ENCODE peak calls at places on chromosomes 6 and 20, in nine cellular contexts. One of them, this sample, is unnamed.

GRCh38 chr6:80341330-80341729 is 234.9 kb downstream of the BCKDHB start:
- DNase-seq in Panc1: no peak
- DNase-seq in HL-60: no peak
- DNase-seq in SK-N-SH: no peak
- DNase-seq in HepG2: no peak
- DNase-seq in GM23338: no peak
- DNase-seq in GM12878: no peak
- DNase-seq in HCT116: no peak
- DNase-seq in K562: no peak
- DNase-seq in this sample: no peak

GRCh38 chr20:64101731-64102621 is 5.4 kb downstream of the NPBWR2 start:
- DNase-seq in SK-N-SH: peak; percentile 94
- DNase-seq in Panc1: no peak
- DNase-seq in HCT116: no peak
- DNase-seq in K562: peak; percentile 91
- DNase-seq in HL-60: no peak
- DNase-seq in GM12878: no peak
- DNase-seq in HepG2: no peak
- DNase-seq in GM23338: peak; percentile 87
- DNase-seq in this sample: peak; percentile 41

GRCh38 chr20:41524980-41525613 is 93.1 kb downstream of the CHD6 start:
- DNase-seq in HCT116: no peak
- DNase-seq in HepG2: no peak
- DNase-seq in Panc1: no peak
- DNase-seq in HL-60: no peak
- DNase-seq in K562: peak; percentile 47
- DNase-seq in SK-N-SH: no peak
- DNase-seq in GM12878: no peak
- DNase-seq in GM23338: no peak
- DNase-seq in this sample: no peak

GRCh38 chr6:144578385-144579350 is 293.5 kb downstream of the UTRN start:
- DNase-seq in GM23338: no peak
- DNase-seq in Panc1: no peak
- DNase-seq in HL-60: no peak
- DNase-seq in GM12878: no peak
- DNase-seq in HepG2: peak; percentile 92
- DNase-seq in HCT116: no peak
- DNase-seq in SK-N-SH: no peak
- DNase-seq in K562: no peak
- DNase-seq in this sample: no peak

GRCh38 chr6:34742094-34742493 is 15.2 kb upstream of the SNRPC start:
- DNase-seq in K562: no peak
- DNase-seq in SK-N-SH: no peak
- DNase-seq in HCT116: no peak
- DNase-seq in GM23338: no peak
- DNase-seq in HepG2: no peak
- DNase-seq in GM12878: no peak
- DNase-seq in Panc1: no peak
- DNase-seq in HL-60: no peak
- DNase-seq in this sample: no peak

GRCh38 chr6:105294129-105294528 is 108.8 kb downstream of the PREP start:
- DNase-seq in HL-60: no peak
- DNase-seq in K562: no peak
- DNase-seq in GM12878: no peak
- DNase-seq in SK-N-SH: no peak
- DNase-seq in GM23338: no peak
- DNase-seq in HepG2: no peak
- DNase-seq in HCT116: no peak
- DNase-seq in Panc1: no peak
- DNase-seq in this sample: no peak

GRCh38 chr6:116511424-116512131 is at the start of gene CALHM5:
- DNase-seq in K562: peak; percentile 38
- DNase-seq in GM12878: no peak
- DNase-seq in Panc1: peak; percentile 54
- DNase-seq in HepG2: no peak
- DNase-seq in GM23338: peak; percentile 85
- DNase-seq in HL-60: no peak
- DNase-seq in SK-N-SH: no peak
- DNase-seq in HCT116: peak; percentile 58
- DNase-seq in this sample: peak; percentile 10

GRCh38 chr6:11304946-11305345 is 72.5 kb upstream of the NEDD9 start:
- DNase-seq in HepG2: no peak
- DNase-seq in K562: no peak
- DNase-seq in HL-60: no peak
- DNase-seq in GM12878: no peak
- DNase-seq in HCT116: no peak
- DNase-seq in GM23338: no peak
- DNase-seq in Panc1: no peak
- DNase-seq in SK-N-SH: no peak
- DNase-seq in this sample: no peak

GRCh38 chr6:140078552-140079126 is 704.2 kb upstream of the CITED2 start:
- DNase-seq in HepG2: no peak
- DNase-seq in HL-60: no peak
- DNase-seq in HCT116: no peak
- DNase-seq in K562: no peak
- DNase-seq in Panc1: no peak
- DNase-seq in SK-N-SH: no peak
- DNase-seq in GM23338: peak; percentile 5
- DNase-seq in GM12878: no peak
- DNase-seq in this sample: no peak

GRCh38 chr6:56357616-56358373 is 110.4 kb upstream of the COL21A1 start:
- DNase-seq in HCT116: no peak
- DNase-seq in Panc1: no peak
- DNase-seq in GM12878: no peak
- DNase-seq in HL-60: no peak
- DNase-seq in K562: no peak
- DNase-seq in HepG2: no peak
- DNase-seq in GM23338: no peak
- DNase-seq in SK-N-SH: no peak
- DNase-seq in this sample: no peak

DNA sequence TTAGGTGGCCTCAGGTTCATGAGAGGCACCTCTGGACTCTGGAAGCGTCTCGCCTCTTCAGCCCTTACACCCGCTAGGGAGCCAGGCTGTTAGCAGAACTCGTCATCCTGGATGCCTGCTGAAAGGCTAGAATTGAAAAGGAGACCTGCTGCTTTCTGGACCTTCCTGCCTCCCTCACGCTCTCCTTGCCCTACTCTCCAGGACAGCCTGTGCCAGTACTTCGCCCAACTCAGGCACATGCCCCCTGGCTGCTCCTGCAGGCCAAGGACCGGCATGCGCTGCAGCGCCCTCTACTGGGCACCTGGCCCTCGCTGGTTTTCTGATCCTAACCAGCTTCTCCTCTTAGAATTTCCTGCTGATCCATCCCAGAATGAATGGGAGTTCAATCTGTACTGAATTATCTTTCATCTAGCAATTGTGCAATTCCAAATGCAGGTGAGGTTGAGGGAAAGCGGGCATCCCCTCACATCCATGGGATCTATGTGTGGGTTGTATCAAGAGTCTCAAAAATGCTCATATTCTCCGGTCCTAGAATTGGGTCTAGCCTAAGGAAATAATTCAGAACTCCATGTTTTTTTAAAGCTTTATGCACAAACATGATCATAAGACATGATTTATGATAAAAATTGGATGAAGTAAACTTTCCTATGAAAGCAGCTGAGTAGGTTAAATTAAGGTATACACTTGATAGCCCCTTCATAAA is 78.0 kb downstream of the PTPN1 start:
- DNase-seq in HL-60: peak; percentile 67
- DNase-seq in GM23338: peak; percentile 88
- DNase-seq in HCT116: peak; percentile 39
- DNase-seq in GM12878: no peak
- DNase-seq in Panc1: no peak
- DNase-seq in K562: peak; percentile 84
- DNase-seq in HepG2: peak; percentile 67
- DNase-seq in SK-N-SH: peak; percentile 90
- DNase-seq in this sample: peak; percentile 90
- TF ChIP-seq REST in HL-60: no peak
- TF ChIP-seq REST in GM23338: no peak
- TF ChIP-seq REST in HCT116: no peak
- TF ChIP-seq REST in GM12878: no peak
- TF ChIP-seq REST in Panc1: no peak
- TF ChIP-seq REST in K562: no peak
- TF ChIP-seq REST in HepG2: no peak
- TF ChIP-seq REST in SK-N-SH: no peak
- TF ChIP-seq REST in this sample: no peak

GRCh38 chr6:72622094-72622540 is 253 bp downstream of the KCNQ5 start:
- DNase-seq in GM12878: no peak
- DNase-seq in GM23338: peak; percentile 72
- DNase-seq in HepG2: no peak
- DNase-seq in HCT116: no peak
- DNase-seq in Panc1: no peak
- DNase-seq in HL-60: peak; percentile 70
- DNase-seq in K562: peak; percentile 49
- DNase-seq in SK-N-SH: peak; percentile 84
- DNase-seq in this sample: peak; percentile 22
- TF ChIP-seq REST in GM12878: no peak
- TF ChIP-seq REST in GM23338: no peak
- TF ChIP-seq REST in HepG2: no peak
- TF ChIP-seq REST in HCT116: no peak
- TF ChIP-seq REST in Panc1: no peak
- TF ChIP-seq REST in HL-60: peak; percentile 20
- TF ChIP-seq REST in K562: no peak
- TF ChIP-seq REST in SK-N-SH: no peak
- TF ChIP-seq REST in this sample: no peak

GRCh38 chr6:100509101-100509500 is 44.4 kb upstream of the SIM1 start:
- DNase-seq in HCT116: no peak
- DNase-seq in HL-60: no peak
- DNase-seq in K562: no peak
- DNase-seq in Panc1: no peak
- DNase-seq in HepG2: no peak
- DNase-seq in GM12878: no peak
- DNase-seq in SK-N-SH: no peak
- DNase-seq in GM23338: no peak
- DNase-seq in this sample: no peak

GRCh38 chr6:100503043-100503442 is 38.3 kb upstream of the SIM1 start:
- DNase-seq in Panc1: no peak
- DNase-seq in HepG2: no peak
- DNase-seq in GM23338: no peak
- DNase-seq in K562: no peak
- DNase-seq in SK-N-SH: no peak
- DNase-seq in HL-60: no peak
- DNase-seq in GM12878: no peak
- DNase-seq in HCT116: no peak
- DNase-seq in this sample: no peak

GRCh38 chr6:100506651-100507050 is 41.9 kb upstream of the SIM1 start:
- DNase-seq in K562: no peak
- DNase-seq in SK-N-SH: no peak
- DNase-seq in HL-60: no peak
- DNase-seq in GM23338: no peak
- DNase-seq in GM12878: no peak
- DNase-seq in Panc1: no peak
- DNase-seq in HepG2: no peak
- DNase-seq in HCT116: no peak
- DNase-seq in this sample: no peak

DNA sequence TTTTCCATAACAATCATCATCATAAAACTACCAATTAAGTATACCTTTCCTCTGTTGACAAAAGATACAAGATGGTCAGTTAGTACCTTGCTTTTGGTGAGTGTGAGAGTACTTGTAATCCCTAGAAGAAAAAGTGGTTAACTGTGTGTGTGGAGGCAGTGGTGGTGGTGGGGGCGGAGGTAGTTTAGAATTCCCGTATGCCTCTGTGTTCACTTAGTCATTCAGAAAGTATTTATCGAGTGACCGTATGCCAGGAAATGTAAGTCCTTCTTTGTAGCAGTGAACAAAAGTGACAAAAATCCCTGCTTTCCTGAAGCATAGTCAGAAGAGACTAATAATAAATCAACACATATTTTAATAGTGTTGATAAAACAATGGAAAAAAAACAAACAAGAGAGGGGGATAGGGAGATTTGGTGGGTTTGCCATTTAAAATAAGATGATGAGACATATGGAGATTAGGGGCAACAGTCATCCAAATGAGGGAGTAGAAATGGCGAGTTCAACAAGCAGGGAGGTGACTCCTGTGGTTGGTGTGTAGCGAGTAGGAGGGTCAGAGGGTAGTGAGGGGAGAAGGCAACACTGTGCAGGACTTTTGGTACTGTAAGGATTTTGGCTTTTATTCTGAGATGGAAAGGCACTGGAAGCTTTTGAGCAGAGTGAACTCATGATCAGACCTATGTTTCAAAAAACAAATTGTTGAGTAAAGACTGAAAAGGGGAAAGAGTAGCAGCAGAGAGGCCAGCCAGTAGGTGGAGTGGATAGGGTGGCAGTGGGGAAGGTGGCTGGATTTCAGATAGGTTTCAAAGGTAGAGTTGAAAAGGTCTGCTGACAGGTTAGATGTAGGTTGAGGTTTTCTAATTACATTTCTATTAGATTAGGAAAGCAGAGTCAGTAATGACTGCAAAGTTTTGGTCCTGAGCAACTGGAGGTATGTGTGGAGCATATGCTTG is 40.3 kb upstream of the SIM1 start:
- DNase-seq in HCT116: peak; percentile 31
- DNase-seq in GM12878: no peak
- DNase-seq in Panc1: peak; percentile 36
- DNase-seq in HL-60: no peak
- DNase-seq in SK-N-SH: no peak
- DNase-seq in GM23338: peak; percentile 15
- DNase-seq in HepG2: no peak
- DNase-seq in K562: no peak
- DNase-seq in this sample: no peak
- TF ChIP-seq REST in HCT116: no peak
- TF ChIP-seq REST in GM12878: no peak
- TF ChIP-seq REST in Panc1: no peak
- TF ChIP-seq REST in HL-60: no peak
- TF ChIP-seq REST in SK-N-SH: no peak
- TF ChIP-seq REST in GM23338: no peak
- TF ChIP-seq REST in HepG2: no peak
- TF ChIP-seq REST in K562: no peak
- TF ChIP-seq REST in this sample: no peak

GRCh38 chr6:73608761-73609160 is 45.0 kb downstream of the SLC17A5 start:
- DNase-seq in GM23338: no peak
- DNase-seq in HCT116: no peak
- DNase-seq in Panc1: no peak
- DNase-seq in GM12878: no peak
- DNase-seq in K562: no peak
- DNase-seq in HepG2: peak; percentile 65
- DNase-seq in SK-N-SH: no peak
- DNase-seq in HL-60: no peak
- DNase-seq in this sample: no peak

GRCh38 chr6:73613806-73614536 is 39.8 kb downstream of the SLC17A5 start:
- DNase-seq in GM23338: no peak
- DNase-seq in HL-60: no peak
- DNase-seq in Panc1: no peak
- DNase-seq in SK-N-SH: no peak
- DNase-seq in K562: no peak
- DNase-seq in HepG2: no peak
- DNase-seq in GM12878: no peak
- DNase-seq in HCT116: no peak
- DNase-seq in this sample: no peak

GRCh38 chr6:73612611-73613010 is 41.2 kb downstream of the SLC17A5 start:
- DNase-seq in GM23338: no peak
- DNase-seq in HepG2: no peak
- DNase-seq in Panc1: no peak
- DNase-seq in SK-N-SH: no peak
- DNase-seq in GM12878: no peak
- DNase-seq in HCT116: no peak
- DNase-seq in K562: no peak
- DNase-seq in HL-60: no peak
- DNase-seq in this sample: no peak

GRCh38 chr6:73614802-73615201 is 39.0 kb downstream of the SLC17A5 start:
- DNase-seq in HL-60: no peak
- DNase-seq in GM23338: peak; percentile 14
- DNase-seq in HepG2: no peak
- DNase-seq in GM12878: no peak
- DNase-seq in K562: peak; percentile 28
- DNase-seq in SK-N-SH: no peak
- DNase-seq in Panc1: no peak
- DNase-seq in HCT116: no peak
- DNase-seq in this sample: no peak

GRCh38 chr6:73610444-73611275 is 43.1 kb downstream of the SLC17A5 start:
- DNase-seq in GM23338: peak; percentile 60
- DNase-seq in Panc1: peak; percentile 63
- DNase-seq in HepG2: peak; percentile 52
- DNase-seq in HL-60: no peak
- DNase-seq in HCT116: peak; percentile 18
- DNase-seq in K562: peak; percentile 28
- DNase-seq in SK-N-SH: peak; percentile 42
- DNase-seq in GM12878: peak; percentile 23
- DNase-seq in this sample: no peak
- TF ChIP-seq REST in GM23338: no peak
- TF ChIP-seq REST in Panc1: no peak
- TF ChIP-seq REST in HepG2: no peak
- TF ChIP-seq REST in HL-60: no peak
- TF ChIP-seq REST in HCT116: no peak
- TF ChIP-seq REST in K562: no peak
- TF ChIP-seq REST in SK-N-SH: no peak
- TF ChIP-seq REST in GM12878: no peak
- TF ChIP-seq REST in this sample: no peak

This sample was measured in A549.